ENCODE peak calls at places on chromosomes 3 and 15, in nine cellular contexts. K is CD4-positive, alpha-beta memory T cell; G is NCI-H1092; Z is choroid plexus epithelial cell; S is midbrain; L is ureter; M is MM.1S; A is left lung; X is LHCN-M2. E is an unnamed sample.
A peak's percentile ranks its signal among the peaks of the same experiment; 100 is the strongest.

GRCh38 chr3:82261637-82262036 is 500.2 kb upstream of the GBE1 start:
- DNase-seq in K (no peak), G (no peak), Z (no peak), S (no peak), L (no peak), M (no peak), A (no peak), X (no peak), E (no peak)

GRCh38 chr15:71080166-71080565 is 35.1 kb upstream of the THSD4 start:
- DNase-seq in K (no peak), G (no peak), Z (no peak), S (no peak), L (no peak), M (no peak), A (no peak), X (no peak), E (no peak)

GRCh38 chr3:141393151-141394076 is 25.1 kb downstream of the ZBTB38 start:
- DNase-seq in K (no peak), G (no peak), Z (no peak), S (peak; percentile 50), L (no peak), M (no peak), A (peak; percentile 45), X (no peak), E (no peak)

GRCh38 chr15:95680693-95681092 is 649.8 kb upstream of the NR2F2 start:
- DNase-seq in K (no peak), G (no peak), Z (no peak), S (no peak), L (no peak), M (no peak), A (no peak), X (no peak), E (no peak)

GRCh38 chr3:71537211-71537611 is 46.3 kb downstream of the FOXP1 start:
- DNase-seq in K (no peak), G (no peak), Z (peak; percentile 74), S (no peak), L (no peak), M (no peak), A (peak; percentile 68), X (peak; percentile 94), E (peak; percentile 78)

GRCh38 chr3:19029837-19030835 is 118.2 kb upstream of the KCNH8 start:
- DNase-seq in K (no peak), G (no peak), Z (no peak), S (no peak), L (no peak), M (no peak), A (no peak), X (no peak), E (no peak)

GRCh38 chr3:145959457-145960088 is 201.4 kb downstream of the PLOD2 start:
- DNase-seq in K (no peak), G (no peak), Z (no peak), S (no peak), L (no peak), M (peak; percentile 55), A (no peak), X (peak; percentile 35), E (no peak)

GRCh38 chr3:138397983-138398382 is 36.4 kb upstream of the ESYT3 start:
- DNase-seq in K (no peak), G (no peak), Z (no peak), S (no peak), L (no peak), M (no peak), A (no peak), X (no peak), E (no peak)

GRCh38 chr3:38028621-38029361 is 651 bp downstream of the PLCD1 start:
- DNase-seq in K (no peak), G (no peak), Z (no peak), S (no peak), L (no peak), M (no peak), A (no peak), X (no peak), E (no peak)

GRCh38 chr3:23940775-23941174 is 4.3 kb upstream of the NR1D2 start:
- DNase-seq in K (no peak), G (no peak), Z (no peak), S (no peak), L (no peak), M (no peak), A (no peak), X (no peak), E (no peak)

GRCh38 chr15:28986108-28986507 is 100.3 kb downstream of the APBA2 start:
- DNase-seq in K (no peak), G (no peak), Z (no peak), S (no peak), L (no peak), M (no peak), A (no peak), X (no peak), E (no peak)

GRCh38 chr3:23756206-23756840 is 49.4 kb upstream of the UBE2E1 start:
- DNase-seq in K (no peak), G (no peak), Z (no peak), S (no peak), L (no peak), M (no peak), A (no peak), X (no peak), E (no peak)

GRCh38 chr15:93467327-93467726 is 378.3 kb upstream of the RGMA start:
- DNase-seq in K (no peak), G (peak; percentile 70), Z (no peak), S (no peak), L (peak; percentile 56), M (no peak), A (no peak), X (no peak), E (no peak)

GRCh38 chr15:48507416-48508065 is 138.0 kb downstream of the FBN1 start:
- DNase-seq in K (no peak), G (no peak), Z (peak; percentile 90), S (peak; percentile 43), L (no peak), M (peak; percentile 54), A (no peak), X (peak; percentile 63), E (peak; percentile 18)

GRCh38 chr3:127588675-127589577 is 1.6 kb downstream of the TPRA1 start:
- DNase-seq in K (no peak), G (no peak), Z (peak; percentile 75), S (no peak), L (no peak), M (peak; percentile 15), A (no peak), X (peak; percentile 70), E (peak; percentile 73)

GRCh38 chr3:131326307-131326706 is 55.3 kb upstream of the NUDT16 start:
- DNase-seq in K (no peak), G (no peak), Z (peak; percentile 26), S (no peak), L (no peak), M (no peak), A (no peak), X (peak; percentile 50), E (no peak)

GRCh38 chr15:68574629-68575028 is 4.2 kb upstream of the CORO2B start:
- DNase-seq in K (no peak), G (no peak), Z (no peak), S (no peak), L (no peak), M (no peak), A (no peak), X (no peak), E (no peak)

GRCh38 chr15:62812515-62812835 is 230.1 kb upstream of the TPM1 start:
- DNase-seq in K (no peak), G (no peak), Z (no peak), S (no peak), L (no peak), M (no peak), A (no peak), X (no peak), E (no peak)

GRCh38 chr3:128360243-128360642 is 106.4 kb downstream of the DNAJB8 start:
- DNase-seq in K (no peak), G (no peak), Z (no peak), S (no peak), L (no peak), M (no peak), A (no peak), X (no peak), E (peak; percentile 48)

GRCh38 chr15:53625962-53626845 is 133.3 kb downstream of the WDR72 start:
- DNase-seq in K (no peak), G (no peak), Z (no peak), S (no peak), L (no peak), M (no peak), A (no peak), X (no peak), E (no peak)

GRCh38 chr3:17179381-17180205 is 294.8 kb downstream of the PLCL2 start:
- DNase-seq in K (peak; percentile 41), G (no peak), Z (peak; percentile 20), S (no peak), L (no peak), M (no peak), A (no peak), X (peak; percentile 82), E (no peak)

GRCh38 chr3:178182337-178182761 is 353.9 kb upstream of the KCNMB2 start:
- DNase-seq in K (no peak), G (no peak), Z (peak; percentile 24), S (peak; percentile 8), L (no peak), M (no peak), A (no peak), X (no peak), E (no peak)

GRCh38 chr3:170531557-170532335 is 54.1 kb downstream of the SLC7A14 start:
- DNase-seq in K (no peak), G (no peak), Z (no peak), S (no peak), L (no peak), M (no peak), A (no peak), X (peak; percentile 58), E (no peak)

GRCh38 chr3:71881041-71881440 is 96.1 kb upstream of the PROK2 start:
- DNase-seq in K (no peak), G (no peak), Z (no peak), S (no peak), L (no peak), M (no peak), A (no peak), X (no peak), E (no peak)

GRCh38 chr15:98738689-98739411 is 90.5 kb downstream of the IGF1R start:
- DNase-seq in K (no peak), G (no peak), Z (no peak), S (no peak), L (no peak), M (no peak), A (no peak), X (no peak), E (no peak)

GRCh38 chr3:71130516-71131384 is 452.8 kb downstream of the FOXP1 start:
- DNase-seq in K (peak; percentile 85), G (peak; percentile 70), Z (peak; percentile 94), S (peak; percentile 68), L (peak; percentile 71), M (peak; percentile 79), A (peak; percentile 85), X (peak; percentile 71), E (peak; percentile 35)